ENCODE peak calls at places on chromosomes 12 and 14, in eight cellular contexts. One of them, this sample, is unnamed.

GRCh38 chr14:52485350-52485960 is 66.8 kb downstream of the TXNDC16 start:
- DNase-seq in neuronal stem cell: no peak
- DNase-seq in fibroblast of pulmonary artery: no peak
- DNase-seq in endothelial cell of umbilical vein: no peak
- DNase-seq in skeletal muscle cell: no peak
- DNase-seq in activated T-cell treated with anti-CD3 and anti-CD28 coated beads, Interleukin-2, amount 50 U/mL, for 24 hours: no peak
- DNase-seq in D341Med: no peak
- DNase-seq in choroid plexus epithelial cell: peak
- DNase-seq in this sample: no peak

GRCh38 chr14:96275182-96276112 is 19.4 kb downstream of the BDKRB1 start:
- DNase-seq in choroid plexus epithelial cell: peak
- DNase-seq in skeletal muscle cell: no peak
- DNase-seq in fibroblast of pulmonary artery: peak
- DNase-seq in activated T-cell treated with anti-CD3 and anti-CD28 coated beads, Interleukin-2, amount 50 U/mL, for 24 hours: peak
- DNase-seq in endothelial cell of umbilical vein: peak
- DNase-seq in neuronal stem cell: peak
- DNase-seq in D341Med: peak
- DNase-seq in this sample: peak

GRCh38 chr14:63039800-63040380 is 5.4 kb downstream of the KCNH5 start:
- DNase-seq in activated T-cell treated with anti-CD3 and anti-CD28 coated beads, Interleukin-2, amount 50 U/mL, for 24 hours: no peak
- DNase-seq in D341Med: peak
- DNase-seq in choroid plexus epithelial cell: peak
- DNase-seq in skeletal muscle cell: no peak
- DNase-seq in neuronal stem cell: no peak
- DNase-seq in fibroblast of pulmonary artery: peak
- DNase-seq in endothelial cell of umbilical vein: peak
- DNase-seq in this sample: no peak

GRCh38 chr12:120258323-120258896 is 7.1 kb downstream of the PXN start:
- DNase-seq in choroid plexus epithelial cell: no peak
- DNase-seq in skeletal muscle cell: no peak
- DNase-seq in endothelial cell of umbilical vein: no peak
- DNase-seq in activated T-cell treated with anti-CD3 and anti-CD28 coated beads, Interleukin-2, amount 50 U/mL, for 24 hours: no peak
- DNase-seq in D341Med: no peak
- DNase-seq in neuronal stem cell: no peak
- DNase-seq in fibroblast of pulmonary artery: no peak
- DNase-seq in this sample: no peak

GRCh38 chr12:52667509-52667908 is 12.7 kb downstream of the KRT1 start:
- DNase-seq in choroid plexus epithelial cell: peak
- DNase-seq in activated T-cell treated with anti-CD3 and anti-CD28 coated beads, Interleukin-2, amount 50 U/mL, for 24 hours: no peak
- DNase-seq in endothelial cell of umbilical vein: no peak
- DNase-seq in D341Med: peak
- DNase-seq in neuronal stem cell: no peak
- DNase-seq in skeletal muscle cell: no peak
- DNase-seq in fibroblast of pulmonary artery: no peak
- DNase-seq in this sample: no peak

GRCh38 chr14:75812592-75812991 is 151.5 kb downstream of the TTLL5 start:
- DNase-seq in D341Med: no peak
- DNase-seq in fibroblast of pulmonary artery: no peak
- DNase-seq in endothelial cell of umbilical vein: no peak
- DNase-seq in choroid plexus epithelial cell: no peak
- DNase-seq in skeletal muscle cell: no peak
- DNase-seq in activated T-cell treated with anti-CD3 and anti-CD28 coated beads, Interleukin-2, amount 50 U/mL, for 24 hours: no peak
- DNase-seq in neuronal stem cell: no peak
- DNase-seq in this sample: no peak

GRCh38 chr12:121916719-121917118 is 1.7 kb upstream of the CFAP251 start:
- DNase-seq in choroid plexus epithelial cell: peak
- DNase-seq in activated T-cell treated with anti-CD3 and anti-CD28 coated beads, Interleukin-2, amount 50 U/mL, for 24 hours: no peak
- DNase-seq in D341Med: no peak
- DNase-seq in endothelial cell of umbilical vein: peak
- DNase-seq in fibroblast of pulmonary artery: peak
- DNase-seq in skeletal muscle cell: no peak
- DNase-seq in neuronal stem cell: no peak
- DNase-seq in this sample: no peak

GRCh38 chr12:45688188-45688587 is 41.3 kb upstream of the ARID2 start:
- DNase-seq in choroid plexus epithelial cell: no peak
- DNase-seq in D341Med: no peak
- DNase-seq in skeletal muscle cell: no peak
- DNase-seq in activated T-cell treated with anti-CD3 and anti-CD28 coated beads, Interleukin-2, amount 50 U/mL, for 24 hours: no peak
- DNase-seq in neuronal stem cell: no peak
- DNase-seq in fibroblast of pulmonary artery: no peak
- DNase-seq in endothelial cell of umbilical vein: no peak
- DNase-seq in this sample: no peak

GRCh38 chr12:69527506-69528272 is 57.5 kb downstream of the FRS2 start:
- DNase-seq in fibroblast of pulmonary artery: peak
- DNase-seq in D341Med: no peak
- DNase-seq in skeletal muscle cell: peak
- DNase-seq in neuronal stem cell: no peak
- DNase-seq in choroid plexus epithelial cell: peak
- DNase-seq in endothelial cell of umbilical vein: peak
- DNase-seq in activated T-cell treated with anti-CD3 and anti-CD28 coated beads, Interleukin-2, amount 50 U/mL, for 24 hours: no peak
- DNase-seq in this sample: no peak

GRCh38 chr12:104215638-104216297 is at the start of gene TXNRD1:
- DNase-seq in fibroblast of pulmonary artery: peak
- DNase-seq in skeletal muscle cell: peak
- DNase-seq in activated T-cell treated with anti-CD3 and anti-CD28 coated beads, Interleukin-2, amount 50 U/mL, for 24 hours: peak
- DNase-seq in endothelial cell of umbilical vein: peak
- DNase-seq in neuronal stem cell: peak
- DNase-seq in D341Med: peak
- DNase-seq in choroid plexus epithelial cell: peak
- DNase-seq in this sample: peak

GRCh38 chr12:89671469-89671868 is 37.2 kb downstream of the ATP2B1 start:
- DNase-seq in fibroblast of pulmonary artery: peak
- DNase-seq in neuronal stem cell: no peak
- DNase-seq in endothelial cell of umbilical vein: no peak
- DNase-seq in choroid plexus epithelial cell: peak
- DNase-seq in D341Med: no peak
- DNase-seq in skeletal muscle cell: peak
- DNase-seq in activated T-cell treated with anti-CD3 and anti-CD28 coated beads, Interleukin-2, amount 50 U/mL, for 24 hours: no peak
- DNase-seq in this sample: no peak

GRCh38 chr14:101055106-101055662 is 151.7 kb upstream of the RTL1 start:
- DNase-seq in skeletal muscle cell: no peak
- DNase-seq in activated T-cell treated with anti-CD3 and anti-CD28 coated beads, Interleukin-2, amount 50 U/mL, for 24 hours: no peak
- DNase-seq in neuronal stem cell: no peak
- DNase-seq in endothelial cell of umbilical vein: no peak
- DNase-seq in D341Med: no peak
- DNase-seq in fibroblast of pulmonary artery: no peak
- DNase-seq in choroid plexus epithelial cell: no peak
- DNase-seq in this sample: no peak

GRCh38 chr12:112346194-112346593 is 36.0 kb downstream of the HECTD4 start:
- DNase-seq in skeletal muscle cell: no peak
- DNase-seq in D341Med: no peak
- DNase-seq in endothelial cell of umbilical vein: no peak
- DNase-seq in fibroblast of pulmonary artery: no peak
- DNase-seq in neuronal stem cell: no peak
- DNase-seq in activated T-cell treated with anti-CD3 and anti-CD28 coated beads, Interleukin-2, amount 50 U/mL, for 24 hours: no peak
- DNase-seq in choroid plexus epithelial cell: no peak
- DNase-seq in this sample: no peak

GRCh38 chr12:111437816-111438454 is 32.2 kb downstream of the SH2B3 start:
- DNase-seq in neuronal stem cell: no peak
- DNase-seq in choroid plexus epithelial cell: peak
- DNase-seq in fibroblast of pulmonary artery: peak
- DNase-seq in skeletal muscle cell: no peak
- DNase-seq in activated T-cell treated with anti-CD3 and anti-CD28 coated beads, Interleukin-2, amount 50 U/mL, for 24 hours: no peak
- DNase-seq in D341Med: no peak
- DNase-seq in endothelial cell of umbilical vein: peak
- DNase-seq in this sample: peak

This sample was measured in tibial nerve.